ENCODE peak calls at places on chromosome 17, in five cellular contexts. H, D, C, V and J are unnamed samples.

GRCh38 chr17:30200086-30200485 is 35.4 kb downstream of the SLC6A4 start:
- DNase-seq in H (no peak), D (no peak), C (no peak), V (no peak), J (no peak)

GRCh38 chr17:33981713-33982601 is 273.1 kb upstream of the CCL2 start:
- DNase-seq in H (no peak), D (no peak), C (peak; percentile 66), V (no peak), J (no peak)

GRCh38 chr17:41773190-41773588 is 13.3 kb downstream of the JUP start:
- DNase-seq in H (peak; percentile 78), D (peak; percentile 87), C (peak; percentile 94), V (no peak), J (no peak)

GRCh38 chr17:78257810-78258322 is 26.4 kb downstream of the TMEM235 start:
- DNase-seq in H (peak; percentile 71), D (no peak), C (no peak), V (no peak), J (peak; percentile 35)

GRCh38 chr17:49497147-49498036 is 2.3 kb downstream of the NGFR start:
- DNase-seq in H (no peak), D (peak; percentile 33), C (no peak), V (no peak), J (no peak)

GRCh38 chr17:60231691-60232090 is 81.9 kb downstream of the CA4 start:
- DNase-seq in H (no peak), D (no peak), C (no peak), V (no peak), J (no peak)

GRCh38 chr17:38619937-38620550 is 14.3 kb upstream of the SRCIN1 start:
- DNase-seq in H (peak; percentile 27), D (no peak), C (no peak), V (no peak), J (no peak)

GRCh38 chr17:4853195-4853762 is 20.1 kb downstream of the MINK1 start:
- DNase-seq in H (no peak), D (peak; percentile 66), C (no peak), V (no peak), J (no peak)

GRCh38 chr17:82734987-82735866 is at the start of gene FN3K:
- DNase-seq in H (peak; percentile 86), D (peak; percentile 32), C (peak; percentile 77), V (no peak), J (no peak)

GRCh38 chr17:28710948-28711722 is 553 bp downstream of the PROCA1 start:
- DNase-seq in H (peak; percentile 95), D (peak; percentile 92), C (peak; percentile 95), V (peak; percentile 81), J (peak; percentile 88)

GRCh38 chr17:50550661-50551432 is 3.9 kb downstream of the SPATA20 start:
- DNase-seq in H (peak; percentile 89), D (peak; percentile 82), C (peak; percentile 74), V (no peak), J (no peak)

GRCh38 chr17:67490471-67490870 is 113.4 kb downstream of the PITPNC1 start:
- DNase-seq in H (no peak), D (no peak), C (no peak), V (no peak), J (no peak)

GRCh38 chr17:72782985-72783701 is 309.3 kb downstream of the SLC39A11 start:
- DNase-seq in H (no peak), D (no peak), C (no peak), V (no peak), J (no peak)